ENCODE peak calls at places on chromosomes 2 and 18, in four cellular contexts. One of them, this sample, is unnamed. For H3K4me1 and H3K9me1, the result is how much of the 10 kb centered on the place peaks cover.

GRCh38 chr18:33596178-33596854 is 18.3 kb downstream of the ASXL3 start:
- DNase-seq in keratinocyte: no peak
- DNase-seq in IMR-90: peak
- DNase-seq in K562: no peak
- DNase-seq in this sample: peak

GRCh38 chr2:19702267-19702666 is 199.5 kb downstream of the TTC32 start:
- DNase-seq in keratinocyte: no peak
- DNase-seq in IMR-90: peak
- DNase-seq in K562: no peak
- DNase-seq in this sample: no peak

GRCh38 chr2:31413025-31413424 is 1.5 kb downstream of the XDH start:
- DNase-seq in keratinocyte: no peak
- DNase-seq in IMR-90: peak
- DNase-seq in K562: no peak
- DNase-seq in this sample: no peak

GRCh38 chr2:49240608-49241007 is 86.3 kb upstream of the FSHR start:
- DNase-seq in keratinocyte: no peak
- DNase-seq in IMR-90: peak
- DNase-seq in K562: no peak
- DNase-seq in this sample: no peak

GRCh38 chr2:235551965-235552364 is 58.1 kb downstream of the AGAP1 start:
- DNase-seq in keratinocyte: no peak
- DNase-seq in IMR-90: peak
- DNase-seq in K562: peak
- DNase-seq in this sample: peak

GRCh38 chr2:232491139-232491780 is 3.6 kb upstream of the ECEL1 start:
- DNase-seq in keratinocyte: no peak
- DNase-seq in IMR-90: no peak
- DNase-seq in K562: no peak
- DNase-seq in this sample: no peak

GRCh38 chr2:24124003-24124585 is 825 bp downstream of the FAM228B start:
- DNase-seq in keratinocyte: no peak
- DNase-seq in IMR-90: peak
- DNase-seq in K562: no peak
- DNase-seq in this sample: no peak

GRCh38 chr2:135094508-135094907 is 42.4 kb downstream of the RAB3GAP1 start:
- DNase-seq in keratinocyte: no peak
- DNase-seq in IMR-90: peak
- DNase-seq in K562: no peak
- DNase-seq in this sample: no peak

GRCh38 chr2:227161947-227162346 is 2.1 kb downstream of the COL4A4 start:
- DNase-seq in keratinocyte: no peak
- DNase-seq in IMR-90: no peak
- DNase-seq in K562: no peak
- DNase-seq in this sample: no peak

GRCh38 chr2:203446071-203446481 is 89.0 kb downstream of the RAPH1 start:
- DNase-seq in keratinocyte: no peak
- DNase-seq in IMR-90: peak
- DNase-seq in K562: peak
- DNase-seq in this sample: peak

GRCh38 chr18:69102959-69103358 is 297.7 kb upstream of the DOK6 start:
- DNase-seq in keratinocyte: no peak
- DNase-seq in IMR-90: peak
- DNase-seq in K562: no peak
- DNase-seq in this sample: no peak

GRCh38 chr2:219713110-219713509 is 85.7 kb downstream of the SLC4A3 start:
- DNase-seq in keratinocyte: no peak
- DNase-seq in IMR-90: peak
- DNase-seq in K562: peak
- DNase-seq in this sample: peak

GRCh38 chr2:190583507-190584337 is 49.2 kb upstream of the NEMP2 start:
- DNase-seq in keratinocyte: no peak
- DNase-seq in IMR-90: no peak
- DNase-seq in K562: no peak
- DNase-seq in this sample: no peak

GRCh38 chr2:234982096-234982834 is 30.4 kb downstream of the SH3BP4 start:
- DNase-seq in keratinocyte: no peak
- DNase-seq in IMR-90: no peak
- DNase-seq in K562: no peak
- DNase-seq in this sample: no peak

GRCh38 chr18:79912994-79913831 is 38.2 kb downstream of the SLC66A2 start:
- DNase-seq in keratinocyte: no peak
- DNase-seq in IMR-90: no peak
- DNase-seq in K562: no peak
- DNase-seq in this sample: no peak

GRCh38 chr18:363327-364115 is 95.7 kb upstream of the THOC1 start:
- DNase-seq in keratinocyte: no peak
- DNase-seq in IMR-90: peak
- DNase-seq in K562: no peak
- DNase-seq in this sample: peak

GRCh38 chr2:37639631-37640030 is 31.8 kb downstream of the CDC42EP3 start:
- DNase-seq in keratinocyte: no peak
- DNase-seq in IMR-90: no peak
- DNase-seq in K562: no peak
- DNase-seq in this sample: no peak
- H3K4me1 ChIP-seq in keratinocyte: under half
- H3K4me1 ChIP-seq in IMR-90: under half
- H3K4me1 ChIP-seq in K562: under half
- H3K4me1 ChIP-seq in this sample: under half

GRCh38 chr18:39215920-39216319 is 1650.3 kb upstream of the CELF4 start:
- DNase-seq in keratinocyte: no peak
- DNase-seq in IMR-90: no peak
- DNase-seq in K562: no peak
- DNase-seq in this sample: no peak
- H3K9me1 ChIP-seq in keratinocyte: under half
- H3K9me1 ChIP-seq in IMR-90: under half
- H3K9me1 ChIP-seq in K562: under half
- H3K9me1 ChIP-seq in this sample: under half

DNA sequence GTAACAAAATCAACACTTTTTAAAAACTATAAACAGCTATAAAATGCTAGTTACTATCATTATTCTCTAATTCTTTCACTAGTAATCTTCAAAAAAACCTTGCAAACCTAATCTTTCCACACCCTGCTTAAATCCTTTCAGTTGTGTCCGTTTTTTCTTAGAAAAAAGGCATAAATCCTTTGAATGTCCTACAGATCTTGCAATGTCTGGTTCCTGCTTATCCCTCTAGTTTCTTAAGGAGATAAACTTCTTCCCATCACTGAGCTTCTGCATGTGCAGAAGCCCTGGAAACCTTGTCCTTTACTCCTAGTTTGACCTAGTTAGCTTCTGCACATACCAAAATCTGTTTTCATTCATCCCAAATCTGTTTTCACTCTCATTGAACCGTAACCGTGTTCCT is 1.3 kb upstream of the PNO1 start:
- DNase-seq in keratinocyte: no peak
- DNase-seq in IMR-90: no peak
- DNase-seq in K562: no peak
- DNase-seq in this sample: no peak
- H3K4me1 ChIP-seq in keratinocyte: under half
- H3K4me1 ChIP-seq in IMR-90: under half
- H3K4me1 ChIP-seq in K562: under half
- H3K4me1 ChIP-seq in this sample: under half

DNA sequence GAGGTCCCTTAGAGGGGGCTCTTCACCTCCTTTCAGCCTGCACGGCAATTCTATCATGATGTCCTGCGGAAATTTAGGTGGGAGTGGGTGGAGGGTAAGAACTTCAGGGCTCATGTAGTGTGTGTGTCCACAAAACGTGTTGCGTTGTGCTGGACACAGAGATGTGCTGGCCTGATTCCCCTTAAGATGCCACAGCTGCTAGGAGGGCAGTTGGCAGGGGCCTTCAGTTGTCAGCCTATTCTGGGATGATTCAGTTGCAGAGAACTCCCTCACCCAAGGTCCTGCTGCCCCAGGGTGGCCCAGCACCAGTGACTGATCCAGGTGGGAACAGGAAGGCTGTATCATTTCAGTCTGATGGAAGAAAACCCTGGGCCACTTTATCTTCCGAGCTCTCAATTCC is 1.0 kb upstream of the HJURP start:
- DNase-seq in keratinocyte: no peak
- DNase-seq in IMR-90: no peak
- DNase-seq in K562: no peak
- DNase-seq in this sample: no peak
- H3K9me1 ChIP-seq in keratinocyte: under half
- H3K9me1 ChIP-seq in IMR-90: under half
- H3K9me1 ChIP-seq in K562: under half
- H3K9me1 ChIP-seq in this sample: under half

DNA sequence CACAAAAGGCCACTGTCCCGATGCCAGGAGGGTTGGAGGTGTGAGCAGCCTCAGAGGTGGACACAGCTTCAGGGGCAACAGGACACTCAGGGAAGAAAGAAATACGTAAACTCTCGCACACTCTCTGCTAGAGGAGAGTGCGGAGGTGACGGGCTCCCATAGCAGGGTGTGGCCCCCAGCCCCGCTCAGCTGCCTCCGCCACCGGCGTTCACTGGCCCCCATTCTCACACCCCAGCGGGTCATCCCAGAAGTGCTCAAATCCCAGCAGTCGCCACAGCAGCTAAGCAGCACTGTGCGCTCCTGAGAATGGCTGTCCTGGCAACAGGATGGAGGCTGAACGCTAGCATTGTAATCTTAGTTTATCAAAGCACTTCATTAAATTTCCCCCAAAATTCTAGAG is 315.6 kb upstream of the SALL3 start:
- DNase-seq in keratinocyte: no peak
- DNase-seq in IMR-90: no peak
- DNase-seq in K562: no peak
- DNase-seq in this sample: no peak
- H3K4me1 ChIP-seq in keratinocyte: under half
- H3K4me1 ChIP-seq in IMR-90: under half
- H3K4me1 ChIP-seq in K562: under half
- H3K4me1 ChIP-seq in this sample: under half

DNA sequence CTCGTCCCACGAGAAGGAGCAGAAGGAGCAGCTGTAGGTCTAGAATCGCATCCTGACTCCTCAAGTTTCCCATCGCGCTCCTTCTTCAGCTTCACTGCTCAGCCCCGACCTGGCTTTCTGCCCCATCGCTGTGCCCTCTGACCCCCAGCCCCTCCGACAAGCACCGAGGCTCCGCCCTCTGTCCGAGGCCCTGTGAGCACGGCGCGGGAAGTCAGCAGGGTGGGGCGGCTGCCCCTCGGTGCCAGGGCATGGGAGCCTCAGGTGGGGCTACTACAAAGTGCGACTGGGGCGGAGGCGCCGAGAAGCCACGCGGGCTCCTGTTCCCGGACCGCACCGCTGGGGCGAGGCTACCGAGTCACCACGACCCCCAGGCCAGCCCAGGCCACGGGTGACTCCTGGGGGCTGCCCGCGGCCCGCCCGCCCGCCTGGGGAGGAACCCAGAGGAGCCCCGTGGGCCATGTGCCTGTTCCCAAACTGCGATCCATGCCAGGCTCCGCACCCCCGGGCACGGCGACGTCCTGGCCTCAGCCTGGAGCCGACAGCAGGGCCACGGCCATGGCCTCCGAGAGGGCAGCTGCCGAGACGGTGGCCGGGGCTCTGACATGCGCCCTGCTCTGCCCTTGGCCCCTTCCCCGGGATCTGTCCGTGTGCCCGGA is 36.6 kb upstream of the ID2 start:
- DNase-seq in keratinocyte: no peak
- DNase-seq in IMR-90: no peak
- DNase-seq in K562: no peak
- DNase-seq in this sample: no peak
- H3K9me1 ChIP-seq in keratinocyte: under half
- H3K9me1 ChIP-seq in IMR-90: under half
- H3K9me1 ChIP-seq in K562: under half
- H3K9me1 ChIP-seq in this sample: under half